ENCODE peak calls at places on chromosome 4, in five cellular contexts. V, T, R, Y and N are unnamed samples.

GRCh38 chr4:41318839-41319530 is 62.3 kb downstream of the UCHL1 start:
- DNase-seq in T (no peak), Y (no peak), V (no peak), R (no peak), N (no peak)

GRCh38 chr4:119693127-119693526 is 64.5 kb upstream of the PDE5A start:
- DNase-seq in V (no peak), Y (no peak), T (no peak), R (no peak), N (no peak)

GRCh38 chr4:102868153-102868781 is 525 bp upstream of the CISD2 start:
- DNase-seq in T (peak), R (peak), V (no peak), Y (no peak), N (no peak)

GRCh38 chr4:110196871-110197420 is 1.5 kb downstream of the ELOVL6 start:
- DNase-seq in T (peak), Y (peak), V (no peak), R (peak), N (no peak)

GRCh38 chr4:78298618-78299017 is 241.5 kb downstream of the FRAS1 start:
- DNase-seq in T (no peak), V (no peak), R (no peak), Y (no peak), N (no peak)

GRCh38 chr4:147842573-147842972 is 110.7 kb downstream of the ARHGAP10 start:
- DNase-seq in V (no peak), Y (no peak), R (no peak), T (peak), N (no peak)

GRCh38 chr4:140884431-140885058 is 128.4 kb upstream of the TBC1D9 start:
- DNase-seq in T (no peak), V (no peak), Y (no peak), R (peak), N (peak)

GRCh38 chr4:83326546-83326945 is 8.1 kb downstream of the HPSE start:
- DNase-seq in Y (no peak), V (no peak), T (no peak), R (no peak), N (no peak)

GRCh38 chr4:57424231-57424897 is 314.2 kb upstream of the IGFBP7 start:
- DNase-seq in V (no peak), Y (no peak), T (no peak), R (no peak), N (peak)

GRCh38 chr4:182880387-182881356 is 36.5 kb downstream of the DCTD start:
- DNase-seq in Y (no peak), T (peak), R (peak), V (no peak), N (no peak)

GRCh38 chr4:125994430-125994829 is 679.7 kb downstream of the FAT4 start:
- DNase-seq in R (no peak), V (no peak), Y (no peak), T (no peak), N (no peak)

GRCh38 chr4:105624530-105624929 is 72.1 kb downstream of the ARHGEF38 start:
- DNase-seq in R (no peak), V (no peak), Y (no peak), T (peak), N (no peak)

GRCh38 chr4:147371661-147372060 is 109.2 kb upstream of the EDNRA start:
- DNase-seq in V (no peak), T (no peak), R (no peak), Y (no peak), N (peak)

GRCh38 chr4:119692001-119692400 is 63.4 kb upstream of the PDE5A start:
- DNase-seq in Y (no peak), V (no peak), T (no peak), R (no peak), N (no peak)

GRCh38 chr4:41935652-41936021 is 408 bp downstream of the TMEM33 start:
- DNase-seq in V (no peak), Y (no peak), R (no peak), T (no peak), N (no peak)

GRCh38 chr4:4880492-4880891 is 21.0 kb downstream of the MSX1 start:
- DNase-seq in Y (no peak), V (no peak), R (no peak), T (no peak), N (no peak)
- TF ChIP-seq CTCF in Y (peak), V (peak), R (no peak), T (peak), N (peak)

GRCh38 chr4:1171306-1172227 is 816 bp downstream of the SPON2 start:
- DNase-seq in T (peak), V (no peak), Y (no peak), R (peak), N (no peak)
- TF ChIP-seq CTCF in T (no peak), V (no peak), Y (no peak), R (no peak), N (no peak)

DNA sequence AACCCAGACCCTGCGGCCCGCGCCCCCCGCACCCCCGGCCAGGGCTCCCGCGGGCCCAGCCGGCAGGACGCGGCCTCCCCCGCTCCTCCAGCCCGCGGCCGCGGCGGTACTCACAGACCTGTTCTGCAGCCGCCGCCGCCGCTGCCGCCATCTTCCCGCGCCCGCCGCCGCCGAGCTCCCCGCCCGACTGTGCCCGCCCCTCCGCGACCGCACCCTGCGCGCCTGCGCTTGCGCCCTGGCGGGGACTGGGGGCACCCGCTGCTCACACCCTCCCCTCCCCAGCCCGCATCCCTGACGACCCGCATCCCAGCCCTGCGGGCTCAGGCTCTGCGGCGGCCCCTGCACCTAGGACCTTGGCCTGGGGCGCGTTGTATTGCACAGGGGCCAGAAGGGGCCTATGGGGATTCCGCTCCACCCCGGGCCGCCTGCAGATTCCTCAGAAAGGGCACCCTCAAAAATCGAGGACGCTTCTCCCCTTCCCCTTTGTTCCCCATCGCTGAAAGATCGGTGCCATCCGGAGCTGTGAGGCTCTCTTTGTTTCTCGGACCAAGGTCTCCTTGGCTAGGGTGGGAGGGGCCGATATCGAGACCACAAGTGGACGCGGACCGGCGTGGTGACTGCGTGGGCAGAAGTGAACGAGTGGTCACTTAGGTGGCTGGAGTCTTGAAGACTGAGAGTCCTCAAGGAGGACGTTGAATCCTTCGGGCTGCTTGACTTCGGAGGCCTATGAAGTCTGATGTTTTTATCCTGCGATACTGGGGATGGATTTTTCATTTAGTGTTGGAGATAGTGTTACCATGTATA is at the start of gene SGCB:
- DNase-seq in T (peak), Y (peak), R (peak), V (peak), N (no peak)
- TF ChIP-seq CTCF in T (no peak), Y (no peak), R (no peak), V (no peak), N (no peak)

DNA sequence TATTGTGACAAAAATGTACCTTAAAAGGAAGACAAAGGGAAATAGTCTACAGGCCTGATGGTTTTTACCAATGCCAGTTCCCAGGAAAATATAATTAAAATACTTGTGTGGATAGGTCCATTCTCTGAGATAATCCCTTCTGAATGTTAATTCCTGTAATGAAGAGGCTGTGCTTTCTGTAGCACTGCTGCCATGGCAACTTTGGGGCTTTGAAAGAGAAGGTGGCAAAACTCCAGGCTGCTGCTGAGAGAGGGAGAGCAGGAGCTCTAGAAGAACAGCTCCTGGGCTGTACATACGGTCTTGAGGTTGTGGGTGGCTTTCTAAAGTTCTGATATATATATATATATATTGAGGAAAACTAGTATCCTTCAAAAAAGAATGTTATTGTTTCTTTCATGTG is 125.4 kb downstream of the PDLIM5 start:
- DNase-seq in T (no peak), Y (no peak), V (no peak), R (peak), N (no peak)
- TF ChIP-seq CTCF in T (no peak), Y (no peak), V (no peak), R (no peak), N (no peak)

GRCh38 chr4:80336582-80336981 is 1.1 kb downstream of the CFAP299 start:
- DNase-seq in V (no peak), R (peak), Y (no peak), T (no peak), N (no peak)
- TF ChIP-seq CTCF in V (peak), R (no peak), Y (no peak), T (no peak), N (peak)

GRCh38 chr4:17336069-17336468 is 175.8 kb downstream of the QDPR start:
- DNase-seq in R (no peak), V (no peak), Y (no peak), T (no peak), N (no peak)

GRCh38 chr4:17336986-17337385 is 174.9 kb downstream of the QDPR start:
- DNase-seq in T (no peak), R (no peak), Y (no peak), V (no peak), N (no peak)

GRCh38 chr4:17335371-17335770 is 176.5 kb downstream of the QDPR start:
- DNase-seq in R (no peak), Y (no peak), T (no peak), V (no peak), N (no peak)

GRCh38 chr4:17336524-17336941 is 175.4 kb downstream of the QDPR start:
- DNase-seq in V (no peak), Y (peak), T (peak), R (peak), N (no peak)

DNA sequence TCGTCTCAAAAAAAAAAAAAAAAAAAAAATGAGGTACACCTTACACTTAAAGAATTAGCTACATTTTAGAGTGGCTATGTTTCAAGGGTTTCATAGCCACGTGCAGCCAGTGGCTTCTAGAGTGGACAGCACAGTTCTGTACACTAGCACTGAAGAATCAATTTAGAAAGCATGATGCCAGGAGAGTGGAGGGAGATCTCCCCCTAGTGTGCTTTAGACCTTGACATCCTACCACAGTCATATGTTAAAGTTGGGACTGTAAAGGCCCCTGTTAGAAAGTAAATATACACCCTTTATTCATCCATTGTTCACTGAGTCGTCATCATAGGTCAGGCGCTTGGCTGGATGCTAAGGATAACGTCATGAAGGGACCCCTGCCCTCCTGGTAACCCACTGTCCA is 179.4 kb downstream of the QDPR start:
- DNase-seq in Y (no peak), R (no peak), V (no peak), T (no peak), N (no peak)
- TF ChIP-seq CTCF in Y (no peak), R (no peak), V (no peak), T (no peak), N (no peak)

GRCh38 chr4:15971068-15971801 is 8.3 kb upstream of the FGFBP2 start:
- DNase-seq in Y (no peak), T (no peak), R (no peak), V (no peak), N (no peak)

DNA sequence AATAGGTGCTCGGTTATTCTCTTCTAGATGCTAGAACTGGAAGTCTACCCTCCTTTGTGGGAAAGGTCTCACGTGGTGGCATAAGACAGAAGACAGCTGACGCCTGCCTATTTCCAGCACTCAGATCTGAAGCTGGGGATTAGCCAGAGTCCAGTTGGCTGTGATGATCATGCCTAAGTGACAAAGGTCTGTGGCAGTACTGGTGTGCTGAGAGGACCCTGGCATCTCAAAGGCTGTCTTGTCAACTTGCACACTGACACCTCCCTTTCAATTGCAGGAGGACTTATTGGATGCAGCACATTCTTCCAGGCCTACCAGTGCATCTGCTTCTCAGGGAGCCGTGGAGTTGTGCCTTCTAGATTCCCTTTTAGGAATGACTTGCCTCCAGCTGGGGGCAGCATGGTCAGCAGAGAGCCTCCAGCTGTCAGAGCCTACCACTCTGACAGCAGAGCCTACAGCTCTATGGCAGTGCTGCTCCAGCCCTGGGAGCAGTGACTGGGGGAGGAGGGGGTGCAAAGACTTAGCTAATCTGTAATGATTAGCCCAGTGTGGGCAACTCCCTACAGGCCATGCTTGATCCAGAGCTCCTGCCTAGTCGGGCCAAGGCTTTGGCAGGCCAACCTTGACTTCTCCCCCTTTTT is 13.6 kb upstream of the FGFBP2 start:
- DNase-seq in V (no peak), Y (no peak), T (no peak), R (no peak), N (no peak)
- TF ChIP-seq CTCF in V (no peak), Y (peak), T (no peak), R (no peak), N (peak)

GRCh38 chr4:7655267-7655548 is 220.5 kb upstream of the PSAPL1 start:
- DNase-seq in V (no peak), Y (no peak), R (no peak), T (no peak), N (no peak)

GRCh38 chr4:7652906-7653305 is 218.2 kb upstream of the PSAPL1 start:
- DNase-seq in Y (no peak), T (no peak), V (no peak), R (no peak), N (no peak)

GRCh38 chr4:7652451-7652871 is 217.7 kb upstream of the PSAPL1 start:
- DNase-seq in T (no peak), Y (no peak), R (no peak), V (no peak), N (no peak)

GRCh38 chr4:7654550-7655266 is 220.0 kb upstream of the PSAPL1 start:
- DNase-seq in Y (no peak), T (no peak), V (no peak), R (no peak), N (no peak)

GRCh38 chr4:7653510-7654414 is 219.0 kb upstream of the PSAPL1 start:
- DNase-seq in R (no peak), T (no peak), V (no peak), Y (no peak), N (no peak)
- TF ChIP-seq CTCF in R (no peak), T (no peak), V (no peak), Y (no peak), N (no peak)

GRCh38 chr4:70269674-70270073 is 27.3 kb downstream of the CSN3 start:
- DNase-seq in V (no peak), Y (no peak), T (no peak), R (no peak), N (no peak)
- TF ChIP-seq CTCF in V (peak), Y (peak), T (no peak), R (no peak), N (no peak)